ENCODE peak calls at places on chromosome 3, in six cellular contexts. M is endodermal cell; J is K562; H is astrocyte; X is astrocyte of the spinal cord; W is CD8-positive, alpha-beta T cell. D is an unnamed sample.

GRCh38 chr3:65979731-65980130 is 59.0 kb downstream of the MAGI1 start:
- DNase-seq in M (no peak), J (no peak), H (peak; percentile 64), X (peak; percentile 57), W (no peak), D (no peak)

GRCh38 chr3:51710631-51711351 is 3.9 kb downstream of the GRM2 start:
- DNase-seq in M (peak; percentile 83), J (peak; percentile 8), H (no peak), X (no peak), W (no peak), D (no peak)

GRCh38 chr3:52396907-52397591 is 47.9 kb downstream of the SEMA3G start:
- DNase-seq in M (no peak), J (no peak), H (no peak), X (no peak), W (no peak), D (no peak)

GRCh38 chr3:167565489-167565888 is 88.3 kb downstream of the WDR49 start:
- DNase-seq in M (no peak), J (no peak), H (no peak), X (no peak), W (no peak), D (no peak)

GRCh38 chr3:157088506-157089454 is 71.2 kb downstream of the CCNL1 start:
- DNase-seq in M (peak; percentile 97), J (peak; percentile 94), H (peak; percentile 91), X (peak; percentile 98), W (peak; percentile 91), D (peak; percentile 92)

GRCh38 chr3:27963519-27963918 is 241.4 kb upstream of the EOMES start:
- DNase-seq in M (no peak), J (no peak), H (no peak), X (no peak), W (no peak), D (no peak)

GRCh38 chr3:143314291-143315093 is 194.9 kb downstream of the CHST2 start:
- DNase-seq in M (no peak), J (no peak), H (no peak), X (no peak), W (no peak), D (no peak)

GRCh38 chr3:71069797-71070196 is 513.7 kb downstream of the FOXP1 start:
- DNase-seq in M (peak; percentile 83), J (peak; percentile 64), H (no peak), X (no peak), W (peak; percentile 61), D (no peak)

GRCh38 chr3:125028657-125029056 is 27.1 kb downstream of the HEG1 start:
- DNase-seq in M (no peak), J (no peak), H (no peak), X (no peak), W (no peak), D (no peak)

GRCh38 chr3:138936763-138937689 is 9.9 kb downstream of the FOXL2 start:
- DNase-seq in M (no peak), J (no peak), H (no peak), X (no peak), W (no peak), D (no peak)

GRCh38 chr3:39396690-39397089 is 9.8 kb upstream of the RPSA start:
- DNase-seq in M (no peak), J (no peak), H (no peak), X (no peak), W (no peak), D (no peak)

GRCh38 chr3:143016321-143016972 is 15.1 kb downstream of the U2SURP start:
- DNase-seq in M (no peak), J (no peak), H (no peak), X (no peak), W (no peak), D (no peak)

GRCh38 chr3:142844339-142844977 is 44.4 kb downstream of the PCOLCE2 start:
- DNase-seq in M (no peak), J (peak; percentile 60), H (peak; percentile 48), X (peak; percentile 40), W (no peak), D (no peak)

GRCh38 chr3:20083953-20084352 is 43.7 kb downstream of the KAT2B start:
- DNase-seq in M (no peak), J (no peak), H (no peak), X (no peak), W (no peak), D (no peak)

GRCh38 chr3:79002465-79003372 is 765.1 kb downstream of the ROBO1 start:
- DNase-seq in M (no peak), J (no peak), H (no peak), X (no peak), W (no peak), D (peak; percentile 85)

DNA sequence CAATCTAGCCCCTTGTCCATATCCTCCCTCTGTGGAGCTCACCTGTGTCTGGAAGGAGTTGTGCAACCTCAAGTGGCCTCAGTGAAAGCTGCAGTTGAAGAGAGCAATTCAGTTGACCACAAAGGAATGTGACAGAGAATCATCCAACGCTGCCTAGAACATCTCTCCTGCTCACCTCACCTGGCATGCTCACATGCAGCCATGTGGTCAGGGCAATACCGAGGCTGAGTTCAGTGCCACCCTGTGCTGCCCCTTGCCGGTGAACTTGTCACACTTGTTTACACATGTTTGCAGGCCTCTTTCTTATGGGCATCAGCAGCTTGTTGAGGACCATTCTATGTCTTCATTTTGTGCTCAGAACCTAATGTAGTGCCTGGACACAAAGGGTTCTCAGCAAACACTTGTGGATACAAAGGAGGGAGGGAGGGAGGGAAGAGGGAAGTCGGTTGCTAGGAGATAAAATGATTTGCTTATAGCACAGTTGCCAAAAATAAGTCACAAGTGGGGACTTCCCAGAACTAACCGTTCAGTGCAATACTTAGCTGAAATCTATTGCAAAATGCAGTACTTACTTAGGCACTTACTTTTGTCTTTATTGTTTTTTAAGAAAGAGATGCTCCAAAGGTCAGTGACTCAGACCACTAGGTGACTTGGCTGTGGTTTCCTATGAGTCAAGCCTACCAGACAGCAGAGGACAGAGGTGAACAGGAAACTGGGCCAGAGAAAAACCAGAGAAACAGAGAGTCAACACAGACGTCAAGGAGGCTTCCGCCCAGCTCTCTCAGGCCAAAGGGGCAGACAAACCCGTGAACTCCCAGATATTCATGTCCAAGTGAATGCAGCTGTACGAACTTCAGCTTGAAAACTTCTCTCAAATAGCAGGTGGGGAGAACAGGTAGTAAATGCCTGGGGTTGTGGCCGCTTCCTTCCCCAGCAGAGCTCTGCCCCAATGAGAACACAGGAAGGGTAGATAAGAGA is 227.8 kb upstream of the CTNNB1 start:
- DNase-seq in M (no peak), J (peak; percentile 22), H (peak; percentile 96), X (peak; percentile 99), W (no peak), D (peak; percentile 29)
- TF ChIP-seq CTCF in M (peak; percentile 46), J (no peak), H (no peak), X (peak; percentile 10), W (no peak), D (no peak)

DNA sequence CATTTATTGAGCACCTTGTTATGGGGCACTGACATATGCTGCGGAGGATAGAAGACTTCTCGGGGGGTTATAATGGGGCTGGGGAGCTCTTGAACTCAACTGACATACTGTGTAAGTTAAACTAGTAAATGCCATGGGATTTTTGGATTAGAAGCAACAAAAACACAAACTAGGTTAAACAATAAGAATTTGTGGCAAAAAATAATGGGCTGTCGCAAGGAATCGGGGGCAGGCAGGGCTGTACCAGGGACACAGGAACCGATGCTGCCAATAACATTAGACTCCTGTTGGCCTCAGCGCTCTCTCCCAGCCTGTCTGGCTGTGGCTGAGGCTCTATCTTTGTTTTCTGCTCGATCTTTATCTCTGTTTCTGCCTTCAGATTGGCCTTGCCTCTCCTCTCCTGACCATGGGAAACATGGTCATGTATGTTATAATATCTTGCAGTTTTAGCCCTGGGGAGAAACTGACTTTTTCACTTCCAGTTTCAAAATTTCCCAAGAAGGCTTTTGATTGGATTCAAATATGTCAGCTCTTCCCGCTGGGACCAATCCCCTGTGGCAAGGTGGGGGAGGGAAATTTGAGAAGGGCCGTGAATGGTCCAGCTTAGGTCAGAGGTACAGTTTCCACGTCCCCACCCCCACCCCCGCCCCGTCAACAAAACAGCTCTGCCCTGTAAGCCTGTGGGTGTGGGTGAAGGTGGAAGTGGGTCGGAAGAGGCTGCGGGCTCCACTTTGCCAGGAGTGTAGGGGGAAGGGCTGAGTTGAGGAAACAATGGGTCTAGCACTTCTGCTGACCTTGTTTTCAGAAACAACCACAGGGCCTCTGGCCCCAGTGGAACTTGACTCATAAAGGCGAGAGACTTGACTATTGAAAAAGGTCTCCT is 161.0 kb upstream of the TBL1XR1 start:
- DNase-seq in M (peak; percentile 93), J (peak; percentile 95), H (peak; percentile 85), X (peak; percentile 90), W (peak; percentile 41), D (no peak)
- H3K4me3 ChIP-seq in M (peak overlapping the region; percentile 53), J (peak overlapping the region; percentile 4), H (peak overlapping the region; percentile 17), X (no peak overlapping the region), W (no peak overlapping the region), D (no peak overlapping the region)

GRCh38 chr3:134311693-134312071 is 61.0 kb upstream of the RYK start:
- DNase-seq in M (no peak), J (no peak), H (no peak), X (no peak), W (no peak), D (no peak)

GRCh38 chr3:134314588-134315285 is 59.5 kb downstream of the AMOTL2 start:
- DNase-seq in M (peak; percentile 55), J (no peak), H (no peak), X (no peak), W (no peak), D (no peak)

GRCh38 chr3:134313839-134314587 is 60.2 kb downstream of the AMOTL2 start:
- DNase-seq in M (peak; percentile 49), J (no peak), H (no peak), X (no peak), W (no peak), D (no peak)

GRCh38 chr3:134312072-134312872 is 61.6 kb upstream of the RYK start:
- DNase-seq in M (peak; percentile 76), J (no peak), H (peak; percentile 82), X (peak; percentile 59), W (no peak), D (no peak)

GRCh38 chr3:134312873-134313838 is 61.1 kb downstream of the AMOTL2 start:
- DNase-seq in M (peak; percentile 96), J (peak; percentile 9), H (peak; percentile 73), X (peak; percentile 77), W (no peak), D (no peak)
- TF ChIP-seq CTCF in M (peak; percentile 76), J (peak; percentile 16), H (peak; percentile 8), X (peak; percentile 42), W (no peak), D (peak; percentile 56)

GRCh38 chr3:175003590-175003989 is 144.5 kb downstream of the NAALADL2 start:
- DNase-seq in M (no peak), J (no peak), H (no peak), X (no peak), W (no peak), D (no peak)

GRCh38 chr3:175005193-175005592 is 146.1 kb downstream of the NAALADL2 start:
- DNase-seq in M (no peak), J (no peak), H (no peak), X (no peak), W (no peak), D (no peak)

GRCh38 chr3:175002732-175003143 is 143.6 kb downstream of the NAALADL2 start:
- DNase-seq in M (no peak), J (no peak), H (peak; percentile 94), X (peak; percentile 83), W (no peak), D (no peak)

GRCh38 chr3:175007316-175007715 is 148.2 kb downstream of the NAALADL2 start:
- DNase-seq in M (no peak), J (no peak), H (no peak), X (no peak), W (no peak), D (no peak)

GRCh38 chr3:175005881-175006280 is 146.7 kb downstream of the NAALADL2 start:
- DNase-seq in M (no peak), J (no peak), H (no peak), X (no peak), W (no peak), D (no peak)
- H3K4me3 ChIP-seq in M (no peak overlapping the region), J (no peak overlapping the region), H (no peak overlapping the region), X (no peak overlapping the region), W (no peak overlapping the region), D (no peak overlapping the region)